ENCODE peak calls at places on chromosome 6, in five cellular contexts. R is HS-5, H is NCI-H1048, P is nephron progenitor cell, O is psoas muscle. L is an unnamed sample.

GRCh38 chr6:21219241-21219640 is 374.3 kb upstream of the SOX4 start:
- DNase-seq in R (no peak), H (no peak), P (no peak), O (no peak), L (no peak)

GRCh38 chr6:101666256-101666655 is 272.7 kb downstream of the GRIK2 start:
- DNase-seq in R (peak), H (no peak), P (no peak), O (no peak), L (peak)

GRCh38 chr6:142884214-142885035 is 60.6 kb downstream of the HIVEP2 start:
- DNase-seq in R (no peak), H (no peak), P (no peak), O (no peak), L (no peak)

GRCh38 chr6:105468850-105469249 is 66.0 kb upstream of the PREP start:
- DNase-seq in R (no peak), H (no peak), P (no peak), O (no peak), L (no peak)

GRCh38 chr6:135281227-135281626 is 100.1 kb downstream of the MYB start:
- DNase-seq in R (no peak), H (no peak), P (no peak), O (no peak), L (no peak)

GRCh38 chr6:43835872-43836419 is 65.9 kb downstream of the VEGFA start:
- DNase-seq in R (no peak), H (no peak), P (peak), O (no peak), L (no peak)

GRCh38 chr6:92485487-92485886 is 933.9 kb downstream of the EPHA7 start:
- DNase-seq in R (no peak), H (no peak), P (no peak), O (no peak), L (no peak)

GRCh38 chr6:169702640-169703246 is 817 bp downstream of the C6orf120 start:
- DNase-seq in R (no peak), H (no peak), P (no peak), O (peak), L (no peak)

GRCh38 chr6:17865798-17866725 is 121.4 kb downstream of the KIF13A start:
- DNase-seq in R (peak), H (no peak), P (peak), O (peak), L (no peak)

GRCh38 chr6:151757506-151757955 is 50.0 kb upstream of the ESR1 start:
- DNase-seq in R (no peak), H (no peak), P (no peak), O (no peak), L (no peak)

GRCh38 chr6:83443516-83443915 is 12.7 kb upstream of the ME1 start:
- DNase-seq in R (no peak), H (no peak), P (no peak), O (no peak), L (no peak)

GRCh38 chr6:72822691-72823090 is 200.8 kb downstream of the KCNQ5 start:
- DNase-seq in R (no peak), H (no peak), P (no peak), O (no peak), L (no peak)

GRCh38 chr6:72589096-72589495 is 32.8 kb upstream of the KCNQ5 start:
- DNase-seq in R (no peak), H (no peak), P (no peak), O (no peak), L (no peak)

GRCh38 chr6:14450133-14451040 is 332.8 kb downstream of the CD83 start:
- DNase-seq in R (no peak), H (no peak), P (no peak), O (no peak), L (no peak)

GRCh38 chr6:71250050-71250689 is 38.4 kb upstream of the OGFRL1 start:
- DNase-seq in R (peak), H (no peak), P (no peak), O (no peak), L (peak)

L was measured in AG04449.